ENCODE peak calls at places on chromosomes 11 and 22, in seven cellular contexts. One of them, this sample, is unnamed.

GRCh38 chr22:20435436-20436308 is 2.0 kb downstream of the SCARF2 start:
- DNase-seq in HEK293T: no peak
- DNase-seq in NCI-H1092: no peak
- DNase-seq in uterus: no peak
- DNase-seq in neural progenitor cell: no peak
- DNase-seq in osteoblast: peak
- DNase-seq in PC-3: no peak
- DNase-seq in this sample: peak

GRCh38 chr11:73106347-73106746 is 35.8 kb downstream of the FCHSD2 start:
- DNase-seq in HEK293T: no peak
- DNase-seq in NCI-H1092: no peak
- DNase-seq in uterus: no peak
- DNase-seq in neural progenitor cell: no peak
- DNase-seq in osteoblast: no peak
- DNase-seq in PC-3: no peak
- DNase-seq in this sample: no peak

GRCh38 chr11:111922803-111923202 is 4.1 kb downstream of the C11orf52 start:
- DNase-seq in HEK293T: no peak
- DNase-seq in NCI-H1092: no peak
- DNase-seq in uterus: no peak
- DNase-seq in neural progenitor cell: no peak
- DNase-seq in osteoblast: peak
- DNase-seq in PC-3: peak
- DNase-seq in this sample: no peak

GRCh38 chr11:86184728-86185127 is 59.8 kb upstream of the EED start:
- DNase-seq in HEK293T: no peak
- DNase-seq in NCI-H1092: no peak
- DNase-seq in uterus: no peak
- DNase-seq in neural progenitor cell: no peak
- DNase-seq in osteoblast: no peak
- DNase-seq in PC-3: no peak
- DNase-seq in this sample: no peak

GRCh38 chr11:25039165-25039564 is 542.3 kb downstream of the LUZP2 start:
- DNase-seq in HEK293T: no peak
- DNase-seq in NCI-H1092: no peak
- DNase-seq in uterus: no peak
- DNase-seq in neural progenitor cell: no peak
- DNase-seq in osteoblast: peak
- DNase-seq in PC-3: no peak
- DNase-seq in this sample: no peak

GRCh38 chr11:131005829-131006228 is 89.5 kb upstream of the SNX19 start:
- DNase-seq in HEK293T: no peak
- DNase-seq in NCI-H1092: no peak
- DNase-seq in uterus: no peak
- DNase-seq in neural progenitor cell: no peak
- DNase-seq in osteoblast: no peak
- DNase-seq in PC-3: no peak
- DNase-seq in this sample: no peak

GRCh38 chr22:30801695-30802094 is 107.0 kb downstream of the OSBP2 start:
- DNase-seq in HEK293T: no peak
- DNase-seq in NCI-H1092: no peak
- DNase-seq in uterus: no peak
- DNase-seq in neural progenitor cell: no peak
- DNase-seq in osteoblast: no peak
- DNase-seq in PC-3: no peak
- DNase-seq in this sample: no peak

GRCh38 chr11:27313157-27313821 is 49.7 kb downstream of the CCDC34 start:
- DNase-seq in HEK293T: no peak
- DNase-seq in NCI-H1092: no peak
- DNase-seq in uterus: no peak
- DNase-seq in neural progenitor cell: no peak
- DNase-seq in osteoblast: no peak
- DNase-seq in PC-3: no peak
- DNase-seq in this sample: peak

GRCh38 chr11:117678651-117679407 is 118.2 kb downstream of the DSCAML1 start:
- DNase-seq in HEK293T: no peak
- DNase-seq in NCI-H1092: no peak
- DNase-seq in uterus: no peak
- DNase-seq in neural progenitor cell: no peak
- DNase-seq in osteoblast: no peak
- DNase-seq in PC-3: no peak
- DNase-seq in this sample: peak

GRCh38 chr11:129259950-129260349 is 67.8 kb upstream of the ARHGAP32 start:
- DNase-seq in HEK293T: no peak
- DNase-seq in NCI-H1092: no peak
- DNase-seq in uterus: no peak
- DNase-seq in neural progenitor cell: peak
- DNase-seq in osteoblast: no peak
- DNase-seq in PC-3: no peak
- DNase-seq in this sample: no peak

GRCh38 chr22:40728731-40729189 is 49.5 kb downstream of the MCHR1 start:
- DNase-seq in HEK293T: no peak
- DNase-seq in NCI-H1092: no peak
- DNase-seq in uterus: no peak
- DNase-seq in neural progenitor cell: no peak
- DNase-seq in osteoblast: no peak
- DNase-seq in PC-3: no peak
- DNase-seq in this sample: no peak

GRCh38 chr11:26231252-26231661 is 100.7 kb upstream of the ANO3 start:
- DNase-seq in HEK293T: no peak
- DNase-seq in NCI-H1092: no peak
- DNase-seq in uterus: no peak
- DNase-seq in neural progenitor cell: no peak
- DNase-seq in osteoblast: peak
- DNase-seq in PC-3: peak
- DNase-seq in this sample: no peak

GRCh38 chr22:31983911-31984661 is 39.8 kb downstream of the YWHAH start:
- DNase-seq in HEK293T: no peak
- DNase-seq in NCI-H1092: no peak
- DNase-seq in uterus: no peak
- DNase-seq in neural progenitor cell: no peak
- DNase-seq in osteoblast: peak
- DNase-seq in PC-3: no peak
- DNase-seq in this sample: no peak

GRCh38 chr11:70517203-70517602 is 118.9 kb downstream of the CTTN start:
- DNase-seq in HEK293T: no peak
- DNase-seq in NCI-H1092: no peak
- DNase-seq in uterus: no peak
- DNase-seq in neural progenitor cell: no peak
- DNase-seq in osteoblast: no peak
- DNase-seq in PC-3: peak
- DNase-seq in this sample: no peak

GRCh38 chr11:28107331-28107725 is 628 bp downstream of the KIF18A start:
- DNase-seq in HEK293T: peak
- DNase-seq in NCI-H1092: peak
- DNase-seq in uterus: no peak
- DNase-seq in neural progenitor cell: peak
- DNase-seq in osteoblast: no peak
- DNase-seq in PC-3: peak
- DNase-seq in this sample: peak

GRCh38 chr11:63505857-63506528 is at the start of gene LGALS12:
- DNase-seq in HEK293T: no peak
- DNase-seq in NCI-H1092: no peak
- DNase-seq in uterus: no peak
- DNase-seq in neural progenitor cell: no peak
- DNase-seq in osteoblast: no peak
- DNase-seq in PC-3: no peak
- DNase-seq in this sample: no peak

GRCh38 chr22:35615156-35615555 is 2.0 kb downstream of the MB start:
- DNase-seq in HEK293T: no peak
- DNase-seq in NCI-H1092: no peak
- DNase-seq in uterus: no peak
- DNase-seq in neural progenitor cell: no peak
- DNase-seq in osteoblast: no peak
- DNase-seq in PC-3: no peak
- DNase-seq in this sample: no peak

GRCh38 chr22:45977551-45978274 is 751 bp upstream of the WNT7B start:
- DNase-seq in HEK293T: no peak
- DNase-seq in NCI-H1092: no peak
- DNase-seq in uterus: no peak
- DNase-seq in neural progenitor cell: peak
- DNase-seq in osteoblast: peak
- DNase-seq in PC-3: peak
- DNase-seq in this sample: peak

GRCh38 chr22:27669798-27670599 is 131.6 kb downstream of the MN1 start:
- DNase-seq in HEK293T: no peak
- DNase-seq in NCI-H1092: no peak
- DNase-seq in uterus: no peak
- DNase-seq in neural progenitor cell: no peak
- DNase-seq in osteoblast: no peak
- DNase-seq in PC-3: peak
- DNase-seq in this sample: no peak

GRCh38 chr22:24753919-24754318 is 20.6 kb downstream of the PIWIL3 start:
- DNase-seq in HEK293T: no peak
- DNase-seq in NCI-H1092: no peak
- DNase-seq in uterus: no peak
- DNase-seq in neural progenitor cell: no peak
- DNase-seq in osteoblast: no peak
- DNase-seq in PC-3: no peak
- DNase-seq in this sample: no peak

GRCh38 chr11:118175031-118175531 is 1.4 kb downstream of the SCN2B start:
- DNase-seq in HEK293T: no peak
- DNase-seq in NCI-H1092: no peak
- DNase-seq in uterus: no peak
- DNase-seq in neural progenitor cell: no peak
- DNase-seq in osteoblast: peak
- DNase-seq in PC-3: peak
- DNase-seq in this sample: no peak

GRCh38 chr11:2804189-2804588 is 81.4 kb downstream of the CDKN1C start:
- DNase-seq in HEK293T: no peak
- DNase-seq in NCI-H1092: no peak
- DNase-seq in uterus: peak
- DNase-seq in neural progenitor cell: no peak
- DNase-seq in osteoblast: no peak
- DNase-seq in PC-3: no peak
- DNase-seq in this sample: no peak

GRCh38 chr11:124754710-124755109 is 2.7 kb upstream of the VSIG2 start:
- DNase-seq in HEK293T: no peak
- DNase-seq in NCI-H1092: no peak
- DNase-seq in uterus: no peak
- DNase-seq in neural progenitor cell: peak
- DNase-seq in osteoblast: no peak
- DNase-seq in PC-3: no peak
- DNase-seq in this sample: peak

GRCh38 chr11:299081-299891 is at the start of gene IFITM5:
- DNase-seq in HEK293T: no peak
- DNase-seq in NCI-H1092: no peak
- DNase-seq in uterus: no peak
- DNase-seq in neural progenitor cell: no peak
- DNase-seq in osteoblast: peak
- DNase-seq in PC-3: no peak
- DNase-seq in this sample: no peak